ENCODE peak calls at places on chromosome 17, in six cellular contexts. One of them, this sample, is unnamed.
A peak's percentile ranks its signal among the peaks of the same experiment; 100 is the strongest.

GRCh38 chr17:48055531-48056245 is 7.5 kb downstream of the NFE2L1 start:
- DNase-seq in CD8-positive, alpha-beta memory T cell: no peak
- DNase-seq in aorta: no peak
- DNase-seq in Peyer's patch: no peak
- DNase-seq in CD8-positive, alpha-beta T cell: no peak
- DNase-seq in cardiac muscle cell: peak; percentile 90
- DNase-seq in this sample: no peak

GRCh38 chr17:47246120-47246519 is 7.5 kb upstream of the ITGB3 start:
- DNase-seq in CD8-positive, alpha-beta memory T cell: no peak
- DNase-seq in aorta: no peak
- DNase-seq in Peyer's patch: no peak
- DNase-seq in CD8-positive, alpha-beta T cell: no peak
- DNase-seq in cardiac muscle cell: no peak
- DNase-seq in this sample: no peak

GRCh38 chr17:4534928-4535666 is 20.1 kb downstream of the MYBBP1A start:
- DNase-seq in CD8-positive, alpha-beta memory T cell: no peak
- DNase-seq in aorta: no peak
- DNase-seq in Peyer's patch: no peak
- DNase-seq in CD8-positive, alpha-beta T cell: no peak
- DNase-seq in cardiac muscle cell: no peak
- DNase-seq in this sample: no peak

GRCh38 chr17:28777178-28777577 is 33.4 kb downstream of the TRAF4 start:
- DNase-seq in CD8-positive, alpha-beta memory T cell: no peak
- DNase-seq in aorta: no peak
- DNase-seq in Peyer's patch: no peak
- DNase-seq in CD8-positive, alpha-beta T cell: no peak
- DNase-seq in cardiac muscle cell: no peak
- DNase-seq in this sample: no peak

GRCh38 chr17:18225562-18226283 is at the start of gene LLGL1:
- DNase-seq in CD8-positive, alpha-beta memory T cell: no peak
- DNase-seq in aorta: no peak
- DNase-seq in Peyer's patch: no peak
- DNase-seq in CD8-positive, alpha-beta T cell: peak; percentile 13
- DNase-seq in cardiac muscle cell: peak; percentile 12
- DNase-seq in this sample: peak; percentile 72

GRCh38 chr17:19741832-19742457 is 6.2 kb downstream of the ALDH3A1 start:
- DNase-seq in CD8-positive, alpha-beta memory T cell: no peak
- DNase-seq in aorta: no peak
- DNase-seq in Peyer's patch: no peak
- DNase-seq in CD8-positive, alpha-beta T cell: no peak
- DNase-seq in cardiac muscle cell: no peak
- DNase-seq in this sample: no peak

GRCh38 chr17:30477083-30477757 is at the start of gene GOSR1:
- DNase-seq in CD8-positive, alpha-beta memory T cell: peak; percentile 86
- DNase-seq in aorta: peak; percentile 96
- DNase-seq in Peyer's patch: peak; percentile 97
- DNase-seq in CD8-positive, alpha-beta T cell: peak; percentile 93
- DNase-seq in cardiac muscle cell: peak; percentile 97
- DNase-seq in this sample: peak; percentile 95

GRCh38 chr17:1413281-1413791 is 13.3 kb upstream of the YWHAE start:
- DNase-seq in CD8-positive, alpha-beta memory T cell: no peak
- DNase-seq in aorta: peak; percentile 89
- DNase-seq in Peyer's patch: peak; percentile 81
- DNase-seq in CD8-positive, alpha-beta T cell: no peak
- DNase-seq in cardiac muscle cell: peak; percentile 86
- DNase-seq in this sample: peak; percentile 71

GRCh38 chr17:61862105-61862574 is 1.2 kb downstream of the BRIP1 start:
- DNase-seq in CD8-positive, alpha-beta memory T cell: no peak
- DNase-seq in aorta: no peak
- DNase-seq in Peyer's patch: no peak
- DNase-seq in CD8-positive, alpha-beta T cell: no peak
- DNase-seq in cardiac muscle cell: peak; percentile 16
- DNase-seq in this sample: no peak

GRCh38 chr17:76534831-76535732 is 2.4 kb downstream of the CYGB start:
- DNase-seq in CD8-positive, alpha-beta memory T cell: no peak
- DNase-seq in aorta: peak; percentile 68
- DNase-seq in Peyer's patch: no peak
- DNase-seq in CD8-positive, alpha-beta T cell: no peak
- DNase-seq in cardiac muscle cell: no peak
- DNase-seq in this sample: peak; percentile 63

GRCh38 chr17:21674242-21674731 is 18.0 kb upstream of the KCNJ18 start:
- DNase-seq in CD8-positive, alpha-beta memory T cell: no peak
- DNase-seq in aorta: peak; percentile 77
- DNase-seq in Peyer's patch: peak; percentile 44
- DNase-seq in CD8-positive, alpha-beta T cell: no peak
- DNase-seq in cardiac muscle cell: no peak
- DNase-seq in this sample: no peak

GRCh38 chr17:41065829-41066624 is at the start of gene KRTAP2-4:
- DNase-seq in CD8-positive, alpha-beta memory T cell: no peak
- DNase-seq in aorta: no peak
- DNase-seq in Peyer's patch: no peak
- DNase-seq in CD8-positive, alpha-beta T cell: no peak
- DNase-seq in cardiac muscle cell: peak; percentile 47
- DNase-seq in this sample: no peak

GRCh38 chr17:16915752-16916556 is 56.0 kb downstream of the TNFRSF13B start:
- DNase-seq in CD8-positive, alpha-beta memory T cell: no peak
- DNase-seq in aorta: peak; percentile 76
- DNase-seq in Peyer's patch: peak; percentile 85
- DNase-seq in CD8-positive, alpha-beta T cell: no peak
- DNase-seq in cardiac muscle cell: peak; percentile 57
- DNase-seq in this sample: peak; percentile 77

GRCh38 chr17:75124041-75124818 is 7.3 kb downstream of the NT5C start:
- DNase-seq in CD8-positive, alpha-beta memory T cell: no peak
- DNase-seq in aorta: peak; percentile 78
- DNase-seq in Peyer's patch: peak; percentile 95
- DNase-seq in CD8-positive, alpha-beta T cell: peak; percentile 60
- DNase-seq in cardiac muscle cell: peak; percentile 78
- DNase-seq in this sample: peak; percentile 74

GRCh38 chr17:62164712-62165377 is 99.8 kb upstream of the MED13 start:
- DNase-seq in CD8-positive, alpha-beta memory T cell: no peak
- DNase-seq in aorta: no peak
- DNase-seq in Peyer's patch: no peak
- DNase-seq in CD8-positive, alpha-beta T cell: no peak
- DNase-seq in cardiac muscle cell: no peak
- DNase-seq in this sample: no peak

GRCh38 chr17:74957935-74958549 is 14.5 kb downstream of the HID1 start:
- DNase-seq in CD8-positive, alpha-beta memory T cell: peak; percentile 70
- DNase-seq in aorta: peak; percentile 94
- DNase-seq in Peyer's patch: peak; percentile 90
- DNase-seq in CD8-positive, alpha-beta T cell: peak; percentile 83
- DNase-seq in cardiac muscle cell: peak; percentile 67
- DNase-seq in this sample: peak; percentile 86

GRCh38 chr17:17671369-17672119 is 9.7 kb upstream of the RAI1 start:
- DNase-seq in CD8-positive, alpha-beta memory T cell: no peak
- DNase-seq in aorta: no peak
- DNase-seq in Peyer's patch: no peak
- DNase-seq in CD8-positive, alpha-beta T cell: no peak
- DNase-seq in cardiac muscle cell: no peak
- DNase-seq in this sample: no peak

GRCh38 chr17:81909966-81910839 is 996 bp downstream of the PCYT2 start:
- DNase-seq in CD8-positive, alpha-beta memory T cell: no peak
- DNase-seq in aorta: no peak
- DNase-seq in Peyer's patch: peak; percentile 79
- DNase-seq in CD8-positive, alpha-beta T cell: no peak
- DNase-seq in cardiac muscle cell: no peak
- DNase-seq in this sample: no peak

GRCh38 chr17:21034350-21035235 is 8.2 kb downstream of the USP22 start:
- DNase-seq in CD8-positive, alpha-beta memory T cell: no peak
- DNase-seq in aorta: no peak
- DNase-seq in Peyer's patch: peak; percentile 49
- DNase-seq in CD8-positive, alpha-beta T cell: peak; percentile 33
- DNase-seq in cardiac muscle cell: peak; percentile 51
- DNase-seq in this sample: no peak

GRCh38 chr17:2889256-2889655 is 93.0 kb downstream of the RAP1GAP2 start:
- DNase-seq in CD8-positive, alpha-beta memory T cell: no peak
- DNase-seq in aorta: no peak
- DNase-seq in Peyer's patch: no peak
- DNase-seq in CD8-positive, alpha-beta T cell: no peak
- DNase-seq in cardiac muscle cell: no peak
- DNase-seq in this sample: no peak

GRCh38 chr17:50587571-50587970 is 27.1 kb downstream of the CACNA1G start:
- DNase-seq in CD8-positive, alpha-beta memory T cell: no peak
- DNase-seq in aorta: no peak
- DNase-seq in Peyer's patch: no peak
- DNase-seq in CD8-positive, alpha-beta T cell: no peak
- DNase-seq in cardiac muscle cell: no peak
- DNase-seq in this sample: no peak
- H3K36me3 ChIP-seq in CD8-positive, alpha-beta memory T cell: no peaks in the 10 kb centered on the region
- H3K36me3 ChIP-seq in aorta: no peaks in the 10 kb centered on the region
- H3K36me3 ChIP-seq in Peyer's patch: no peaks in the 10 kb centered on the region
- H3K36me3 ChIP-seq in CD8-positive, alpha-beta T cell: no peaks in the 10 kb centered on the region
- H3K36me3 ChIP-seq in cardiac muscle cell: no peaks in the 10 kb centered on the region
- H3K36me3 ChIP-seq in this sample: no peaks in the 10 kb centered on the region

GRCh38 chr17:45091778-45092425 is 30.8 kb downstream of the NMT1 start:
- DNase-seq in CD8-positive, alpha-beta memory T cell: no peak
- DNase-seq in aorta: no peak
- DNase-seq in Peyer's patch: no peak
- DNase-seq in CD8-positive, alpha-beta T cell: no peak
- DNase-seq in cardiac muscle cell: peak; percentile 32
- DNase-seq in this sample: no peak

GRCh38 chr17:45093444-45094110 is 32.5 kb downstream of the NMT1 start:
- DNase-seq in CD8-positive, alpha-beta memory T cell: no peak
- DNase-seq in aorta: no peak
- DNase-seq in Peyer's patch: no peak
- DNase-seq in CD8-positive, alpha-beta T cell: no peak
- DNase-seq in cardiac muscle cell: peak; percentile 47
- DNase-seq in this sample: no peak

GRCh38 chr17:45096141-45096540 is 35.0 kb downstream of the NMT1 start:
- DNase-seq in CD8-positive, alpha-beta memory T cell: no peak
- DNase-seq in aorta: no peak
- DNase-seq in Peyer's patch: no peak
- DNase-seq in CD8-positive, alpha-beta T cell: no peak
- DNase-seq in cardiac muscle cell: peak; percentile 44
- DNase-seq in this sample: no peak

GRCh38 chr17:45090711-45091110 is 29.6 kb downstream of the NMT1 start:
- DNase-seq in CD8-positive, alpha-beta memory T cell: no peak
- DNase-seq in aorta: no peak
- DNase-seq in Peyer's patch: no peak
- DNase-seq in CD8-positive, alpha-beta T cell: no peak
- DNase-seq in cardiac muscle cell: no peak
- DNase-seq in this sample: no peak

GRCh38 chr17:45092932-45093430 is 31.9 kb downstream of the NMT1 start:
- DNase-seq in CD8-positive, alpha-beta memory T cell: no peak
- DNase-seq in aorta: peak; percentile 92
- DNase-seq in Peyer's patch: peak; percentile 73
- DNase-seq in CD8-positive, alpha-beta T cell: no peak
- DNase-seq in cardiac muscle cell: peak; percentile 98
- DNase-seq in this sample: peak; percentile 82
- H3K36me3 ChIP-seq in CD8-positive, alpha-beta memory T cell: peaks cover 62% of the 10 kb centered on the region
- H3K36me3 ChIP-seq in aorta: peaks cover 5% of the 10 kb centered on the region
- H3K36me3 ChIP-seq in Peyer's patch: no peaks in the 10 kb centered on the region
- H3K36me3 ChIP-seq in CD8-positive, alpha-beta T cell: peaks cover 58% of the 10 kb centered on the region
- H3K36me3 ChIP-seq in cardiac muscle cell: peaks cover 63% of the 10 kb centered on the region
- H3K36me3 ChIP-seq in this sample: peaks cover 86% of the 10 kb centered on the region

GRCh38 chr17:57286372-57287105 is 30.2 kb downstream of the MSI2 start:
- DNase-seq in CD8-positive, alpha-beta memory T cell: no peak
- DNase-seq in aorta: no peak
- DNase-seq in Peyer's patch: no peak
- DNase-seq in CD8-positive, alpha-beta T cell: no peak
- DNase-seq in cardiac muscle cell: no peak
- DNase-seq in this sample: no peak
- H3K36me3 ChIP-seq in CD8-positive, alpha-beta memory T cell: peaks cover 5% of the 10 kb centered on the region
- H3K36me3 ChIP-seq in aorta: no peaks in the 10 kb centered on the region
- H3K36me3 ChIP-seq in Peyer's patch: no peaks in the 10 kb centered on the region
- H3K36me3 ChIP-seq in CD8-positive, alpha-beta T cell: peaks cover 7% of the 10 kb centered on the region
- H3K36me3 ChIP-seq in cardiac muscle cell: no peaks in the 10 kb centered on the region
- H3K36me3 ChIP-seq in this sample: no peaks in the 10 kb centered on the region

GRCh38 chr17:35088647-35088910 is 25.1 kb upstream of the RFFL start:
- DNase-seq in CD8-positive, alpha-beta memory T cell: no peak
- DNase-seq in aorta: no peak
- DNase-seq in Peyer's patch: peak; percentile 81
- DNase-seq in CD8-positive, alpha-beta T cell: no peak
- DNase-seq in cardiac muscle cell: no peak
- DNase-seq in this sample: no peak

GRCh38 chr17:35086164-35086563 is 22.7 kb upstream of the RFFL start:
- DNase-seq in CD8-positive, alpha-beta memory T cell: no peak
- DNase-seq in aorta: no peak
- DNase-seq in Peyer's patch: no peak
- DNase-seq in CD8-positive, alpha-beta T cell: no peak
- DNase-seq in cardiac muscle cell: no peak
- DNase-seq in this sample: no peak

GRCh38 chr17:35086931-35087573 is 23.5 kb upstream of the RFFL start:
- DNase-seq in CD8-positive, alpha-beta memory T cell: no peak
- DNase-seq in aorta: no peak
- DNase-seq in Peyer's patch: peak; percentile 55
- DNase-seq in CD8-positive, alpha-beta T cell: no peak
- DNase-seq in cardiac muscle cell: no peak
- DNase-seq in this sample: no peak

GRCh38 chr17:35088911-35089845 is 25.7 kb upstream of the RFFL start:
- DNase-seq in CD8-positive, alpha-beta memory T cell: peak; percentile 90
- DNase-seq in aorta: peak; percentile 96
- DNase-seq in Peyer's patch: peak; percentile 95
- DNase-seq in CD8-positive, alpha-beta T cell: peak; percentile 88
- DNase-seq in cardiac muscle cell: peak; percentile 87
- DNase-seq in this sample: peak; percentile 94

GRCh38 chr17:35087731-35088646 is 24.5 kb upstream of the RFFL start:
- DNase-seq in CD8-positive, alpha-beta memory T cell: peak; percentile 11
- DNase-seq in aorta: peak; percentile 84
- DNase-seq in Peyer's patch: peak; percentile 84
- DNase-seq in CD8-positive, alpha-beta T cell: peak; percentile 32
- DNase-seq in cardiac muscle cell: peak; percentile 54
- DNase-seq in this sample: peak; percentile 79
- H3K36me3 ChIP-seq in CD8-positive, alpha-beta memory T cell: no peaks in the 10 kb centered on the region
- H3K36me3 ChIP-seq in aorta: no peaks in the 10 kb centered on the region
- H3K36me3 ChIP-seq in Peyer's patch: no peaks in the 10 kb centered on the region
- H3K36me3 ChIP-seq in CD8-positive, alpha-beta T cell: no peaks in the 10 kb centered on the region
- H3K36me3 ChIP-seq in cardiac muscle cell: no peaks in the 10 kb centered on the region
- H3K36me3 ChIP-seq in this sample: no peaks in the 10 kb centered on the region

DNA sequence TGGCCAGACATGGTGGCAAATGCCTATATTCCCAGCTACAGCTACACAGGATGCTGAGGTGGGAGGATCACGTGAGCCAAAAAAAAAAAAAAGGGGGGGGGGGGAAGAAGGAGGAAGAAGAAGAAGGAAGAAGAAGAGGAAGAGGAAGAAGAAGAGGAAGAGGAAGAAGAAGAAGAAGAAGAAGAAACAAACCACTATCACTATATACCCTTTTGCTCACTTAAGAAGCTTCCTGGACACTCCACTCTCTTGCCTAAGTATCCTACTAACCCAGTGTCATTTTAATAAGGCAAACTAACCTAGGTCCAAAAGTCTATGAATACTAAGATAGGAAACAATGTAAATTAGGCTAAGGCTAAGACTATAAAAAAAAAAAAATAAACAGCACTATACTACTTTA is 54.8 kb downstream of the GPATCH8 start:
- DNase-seq in CD8-positive, alpha-beta memory T cell: no peak
- DNase-seq in aorta: no peak
- DNase-seq in Peyer's patch: no peak
- DNase-seq in CD8-positive, alpha-beta T cell: no peak
- DNase-seq in cardiac muscle cell: no peak
- DNase-seq in this sample: no peak
- H3K36me3 ChIP-seq in CD8-positive, alpha-beta memory T cell: no peaks in the 10 kb centered on the region
- H3K36me3 ChIP-seq in aorta: no peaks in the 10 kb centered on the region
- H3K36me3 ChIP-seq in Peyer's patch: no peaks in the 10 kb centered on the region
- H3K36me3 ChIP-seq in CD8-positive, alpha-beta T cell: no peaks in the 10 kb centered on the region
- H3K36me3 ChIP-seq in cardiac muscle cell: no peaks in the 10 kb centered on the region
- H3K36me3 ChIP-seq in this sample: no peaks in the 10 kb centered on the region

DNA sequence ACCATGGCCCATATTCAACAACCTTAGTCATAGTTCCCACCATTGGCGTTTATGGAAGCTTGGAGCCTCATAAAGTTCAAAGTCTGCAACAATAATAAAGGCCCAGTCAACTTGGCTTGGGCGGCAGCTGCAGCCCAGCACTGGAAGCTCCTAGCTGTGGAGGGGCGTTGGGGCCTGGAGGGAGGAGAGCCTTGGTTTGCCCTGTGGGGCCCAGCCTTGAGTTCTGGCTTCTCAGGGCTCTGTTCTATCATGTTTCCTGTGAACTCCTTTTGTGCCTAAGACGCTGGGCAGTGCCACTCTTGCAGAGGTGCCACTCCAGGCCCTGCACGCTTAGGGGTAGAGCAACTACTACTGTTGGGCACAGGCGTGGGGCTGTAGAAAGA is 927 bp upstream of the ENGASE start:
- DNase-seq in CD8-positive, alpha-beta memory T cell: no peak
- DNase-seq in aorta: peak; percentile 77
- DNase-seq in Peyer's patch: peak; percentile 80
- DNase-seq in CD8-positive, alpha-beta T cell: no peak
- DNase-seq in cardiac muscle cell: no peak
- DNase-seq in this sample: peak; percentile 47
- H3K36me3 ChIP-seq in CD8-positive, alpha-beta memory T cell: no peaks in the 10 kb centered on the region
- H3K36me3 ChIP-seq in aorta: no peaks in the 10 kb centered on the region
- H3K36me3 ChIP-seq in Peyer's patch: no peaks in the 10 kb centered on the region
- H3K36me3 ChIP-seq in CD8-positive, alpha-beta T cell: peaks cover 2% of the 10 kb centered on the region
- H3K36me3 ChIP-seq in cardiac muscle cell: no peaks in the 10 kb centered on the region
- H3K36me3 ChIP-seq in this sample: peaks cover 15% of the 10 kb centered on the region